ENCODE peak calls at places on chromosomes 1 and 21, in four cellular contexts. A is HepG2, Q is H1, F is K562. S is an unnamed sample.

GRCh38 chr1:149849246-149849946 is 50.0 kb upstream of the BOLA1 start:
- DNase-seq in A (no peak), Q (no peak), F (no peak), S (no peak)

GRCh38 chr1:229171934-229172333 is 99.0 kb upstream of the RAB4A start:
- DNase-seq in A (no peak), Q (no peak), F (no peak), S (no peak)

GRCh38 chr1:61227857-61228557 is 145.6 kb downstream of the NFIA start:
- DNase-seq in A (no peak), Q (no peak), F (no peak), S (no peak)

GRCh38 chr1:229430761-229431269 is 3.1 kb downstream of the ACTA1 start:
- DNase-seq in A (no peak), Q (peak; percentile 53), F (peak; percentile 72), S (no peak)

GRCh38 chr1:5937373-5937857 is 54.8 kb downstream of the NPHP4 start:
- DNase-seq in A (no peak), Q (no peak), F (no peak), S (no peak)

GRCh38 chr1:64240209-64240608 is 36.8 kb downstream of the UBE2U start:
- DNase-seq in A (no peak), Q (no peak), F (no peak), S (no peak)

GRCh38 chr1:235160965-235161684 is at the start of gene RBM34:
- DNase-seq in A (peak; percentile 89), Q (peak; percentile 62), F (peak; percentile 96), S (peak; percentile 65)

GRCh38 chr1:206470692-206471414 is 577 bp downstream of the IKBKE start:
- DNase-seq in A (peak; percentile 68), Q (no peak), F (peak; percentile 41), S (peak; percentile 68)

GRCh38 chr1:190479028-190479427 is 1.4 kb upstream of the BRINP3 start:
- DNase-seq in A (no peak), Q (no peak), F (no peak), S (no peak)

GRCh38 chr21:34836103-34836932 is 167.5 kb downstream of the CLIC6 start:
- DNase-seq in A (peak; percentile 92), Q (no peak), F (no peak), S (no peak)

GRCh38 chr1:209029737-209030136 is 553.8 kb upstream of the CAMK1G start:
- DNase-seq in A (no peak), Q (no peak), F (no peak), S (no peak)

GRCh38 chr1:240888039-240888786 is 276.3 kb upstream of the GREM2 start:
- DNase-seq in A (peak; percentile 12), Q (peak; percentile 46), F (peak; percentile 71), S (no peak)

GRCh38 chr1:154627247-154628121 is 19.5 kb upstream of the ADAR start:
- DNase-seq in A (peak; percentile 84), Q (no peak), F (peak; percentile 80), S (no peak)

GRCh38 chr1:221791846-221792245 is 50.0 kb upstream of the DUSP10 start:
- DNase-seq in A (no peak), Q (no peak), F (no peak), S (no peak)

GRCh38 chr1:151773698-151774097 is 10.4 kb upstream of the MRPL9 start:
- DNase-seq in A (no peak), Q (no peak), F (no peak), S (no peak)

GRCh38 chr1:158969855-158970254 is 38.5 kb downstream of the PYHIN1 start:
- DNase-seq in A (no peak), Q (no peak), F (no peak), S (no peak)

GRCh38 chr1:158969166-158969565 is 37.8 kb downstream of the PYHIN1 start:
- DNase-seq in A (no peak), Q (no peak), F (no peak), S (no peak)

GRCh38 chr1:158978730-158979129 is 31.0 kb upstream of the IFI16 start:
- DNase-seq in A (no peak), Q (no peak), F (no peak), S (no peak)

GRCh38 chr1:158972841-158973240 is 36.9 kb upstream of the IFI16 start:
- DNase-seq in A (no peak), Q (no peak), F (no peak), S (no peak)
- TF ChIP-seq CBX5 in A (no peak), Q (no peak), F (no peak), S (no peak)

GRCh38 chr1:9592510-9593075 is 3.9 kb downstream of the TMEM201 start:
- DNase-seq in A (no peak), Q (no peak), F (no peak), S (no peak)
- TF ChIP-seq CBX5 in A (no peak), Q (no peak), F (no peak), S (no peak)

DNA sequence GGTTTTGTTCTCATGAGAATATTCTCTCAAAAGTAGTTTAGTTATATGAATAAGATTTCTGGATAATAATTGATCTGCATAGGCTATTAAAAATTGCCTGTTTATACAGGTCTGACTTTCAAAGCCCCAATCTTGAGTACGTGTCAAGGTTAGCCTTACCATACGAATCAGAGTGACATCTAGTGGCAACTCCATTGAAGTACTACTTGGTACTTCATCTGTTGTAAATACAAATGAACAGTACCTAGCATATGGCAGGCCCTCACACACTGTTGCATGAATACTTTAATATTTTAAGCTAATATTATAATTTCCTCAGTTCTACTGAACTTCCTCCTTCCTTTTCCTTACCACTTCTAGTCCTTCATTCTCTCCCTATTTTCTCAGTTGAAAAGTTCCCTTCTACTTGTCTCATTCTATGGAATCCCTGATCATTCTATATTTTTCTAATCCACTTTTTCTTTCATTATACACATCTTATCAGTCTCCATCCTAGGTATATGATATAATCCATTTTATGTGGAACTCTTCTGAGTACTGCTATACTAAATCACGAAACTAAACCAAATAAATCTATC is 101.2 kb downstream of the AKT3 start:
- DNase-seq in A (peak; percentile 49), Q (no peak), F (peak; percentile 55), S (peak; percentile 28)
- TF ChIP-seq CBX5 in A (no peak), Q (no peak), F (no peak), S (no peak)

GRCh38 chr1:44035726-44036408 is 4.6 kb upstream of the SLC6A9 start:
- DNase-seq in A (no peak), Q (no peak), F (peak; percentile 98), S (no peak)

GRCh38 chr1:44034976-44035716 is 3.9 kb upstream of the SLC6A9 start:
- DNase-seq in A (no peak), Q (no peak), F (no peak), S (no peak)

GRCh38 chr1:44037154-44037553 is 5.9 kb upstream of the SLC6A9 start:
- DNase-seq in A (no peak), Q (no peak), F (no peak), S (no peak)

GRCh38 chr1:44034423-44034822 is 3.2 kb upstream of the SLC6A9 start:
- DNase-seq in A (no peak), Q (no peak), F (no peak), S (no peak)

DNA sequence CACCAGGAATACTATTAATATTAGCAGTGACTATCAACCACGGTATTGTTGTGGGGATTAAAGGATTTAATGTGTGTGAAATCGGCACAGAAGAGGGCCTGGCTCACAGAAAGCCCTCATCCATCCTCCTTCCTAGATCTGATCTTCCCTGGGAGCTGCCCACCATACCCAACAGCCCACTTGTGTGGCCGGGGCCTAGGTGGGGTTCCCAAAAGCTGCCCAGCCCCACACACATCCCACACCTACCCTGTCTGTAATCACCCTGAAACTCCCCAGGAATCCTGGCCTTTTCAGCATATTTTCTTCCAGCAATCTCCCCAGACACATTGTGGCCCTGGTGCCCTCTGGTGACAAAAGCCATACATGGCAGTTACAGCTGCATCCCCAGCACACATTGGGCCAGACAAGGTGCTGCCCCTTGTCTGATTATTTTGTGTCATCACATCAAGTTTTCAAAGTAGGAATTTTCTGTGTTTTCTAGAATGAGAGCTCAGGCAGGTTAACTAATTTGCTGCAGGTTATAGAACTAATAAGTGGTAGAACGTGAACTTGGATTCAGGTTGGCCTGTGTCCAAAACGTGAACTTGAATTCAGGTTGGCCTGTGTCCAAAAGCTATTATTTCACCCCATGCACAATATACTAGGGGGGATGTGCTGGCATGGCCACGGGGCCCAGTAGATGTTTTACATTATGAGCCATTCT is 5.3 kb upstream of the SLC6A9 start:
- DNase-seq in A (peak; percentile 55), Q (peak; percentile 23), F (peak; percentile 73), S (no peak)
- TF ChIP-seq CBX5 in A (no peak), Q (no peak), F (no peak), S (no peak)

DNA sequence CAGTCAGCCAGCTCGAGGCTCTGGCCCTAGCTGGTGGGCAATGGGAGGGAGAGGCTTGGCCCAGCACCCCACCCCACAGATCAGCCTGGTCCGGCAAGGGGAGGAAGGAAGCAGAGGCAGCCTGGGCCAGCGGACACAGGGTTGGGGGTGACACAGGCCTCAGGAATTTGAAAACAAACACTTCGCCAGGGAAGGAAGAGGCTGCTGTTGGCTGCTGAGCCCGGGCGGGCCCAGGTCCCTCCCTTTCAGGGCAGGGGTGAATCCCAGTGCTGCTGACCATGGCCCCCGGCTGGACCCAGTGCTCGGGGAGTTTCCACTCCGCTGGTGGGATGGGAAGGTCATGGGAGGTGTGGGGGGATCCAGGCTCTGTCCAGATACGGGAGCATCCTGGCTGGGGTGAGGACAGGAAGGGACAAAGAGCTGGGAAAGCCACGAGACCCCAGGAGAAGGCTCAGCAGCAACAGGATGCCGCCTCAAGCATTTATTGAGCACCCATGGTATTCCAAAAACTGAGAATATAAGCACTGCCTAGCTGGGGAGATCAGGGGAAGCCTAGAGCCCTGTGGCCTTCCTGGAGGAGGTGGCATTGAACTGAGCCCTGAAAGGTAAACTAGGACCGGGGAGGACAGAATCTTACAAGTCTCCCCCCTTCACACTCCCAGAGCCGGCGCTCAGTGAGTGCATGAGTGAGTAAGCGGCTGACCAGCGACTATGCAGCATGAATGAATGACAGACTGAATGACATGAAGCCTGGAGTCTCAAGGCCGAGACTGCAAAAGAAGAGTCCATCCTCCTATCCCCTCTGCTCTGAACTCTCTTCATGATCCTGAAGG is 26.2 kb upstream of the EPHA2 start:
- DNase-seq in A (peak; percentile 87), Q (peak; percentile 58), F (no peak), S (no peak)
- TF ChIP-seq CBX5 in A (peak; percentile 37), Q (no peak), F (no peak), S (no peak)